ENCODE peak calls at places on chromosomes 11 and 22, in seven cellular contexts. Z is cardiac muscle cell; S is heart left ventricle; D is psoas muscle; V is upper lobe of left lung; R is CD8-positive, alpha-beta memory T cell; T is transverse colon. F is an unnamed sample.

GRCh38 chr11:90650124-90650523 is 427.3 kb upstream of the CHORDC1 start:
- DNase-seq in Z (no peak), S (no peak), D (no peak), V (no peak), R (no peak), T (no peak), F (no peak)

GRCh38 chr22:34414467-34415440 is 494.5 kb upstream of the LARGE1 start:
- DNase-seq in Z (peak; percentile 1), S (peak; percentile 24), D (no peak), V (no peak), R (no peak), T (peak; percentile 43), F (no peak)

GRCh38 chr22:47582067-47582466 is 819.6 kb downstream of the TBC1D22A start:
- DNase-seq in Z (no peak), S (no peak), D (no peak), V (no peak), R (no peak), T (no peak), F (no peak)

GRCh38 chr22:47376901-47377520 is 614.6 kb downstream of the TBC1D22A start:
- DNase-seq in Z (no peak), S (no peak), D (no peak), V (no peak), R (no peak), T (no peak), F (no peak)

GRCh38 chr11:134670961-134671370 is 258.9 kb upstream of the B3GAT1 start:
- DNase-seq in Z (no peak), S (no peak), D (no peak), V (no peak), R (no peak), T (no peak), F (no peak)

GRCh38 chr11:61172353-61172752 is 11.1 kb upstream of the VPS37C start:
- DNase-seq in Z (no peak), S (no peak), D (no peak), V (no peak), R (no peak), T (no peak), F (no peak)

GRCh38 chr11:119752946-119753345 is 23.9 kb upstream of the NECTIN1 start:
- DNase-seq in Z (no peak), S (no peak), D (no peak), V (no peak), R (no peak), T (no peak), F (peak; percentile 61)

GRCh38 chr11:118448294-118448693 is 12.0 kb downstream of the KMT2A start:
- DNase-seq in Z (peak; percentile 43), S (no peak), D (no peak), V (no peak), R (no peak), T (no peak), F (no peak)

GRCh38 chr11:6693342-6694228 is 10.4 kb upstream of the MRPL17 start:
- DNase-seq in Z (peak; percentile 80), S (peak; percentile 37), D (no peak), V (no peak), R (no peak), T (no peak), F (peak; percentile 43)

GRCh38 chr11:75035911-75036536 is 47.3 kb downstream of the NEU3 start:
- DNase-seq in Z (no peak), S (no peak), D (no peak), V (no peak), R (no peak), T (peak; percentile 14), F (no peak)

GRCh38 chr11:119902656-119903181 is 173.7 kb upstream of the NECTIN1 start:
- DNase-seq in Z (no peak), S (no peak), D (no peak), V (no peak), R (no peak), T (no peak), F (no peak)

GRCh38 chr11:15161746-15162145 is 47.0 kb downstream of the INSC start:
- DNase-seq in Z (no peak), S (no peak), D (no peak), V (no peak), R (no peak), T (no peak), F (no peak)

GRCh38 chr11:15157738-15158137 is 43.0 kb downstream of the INSC start:
- DNase-seq in Z (no peak), S (no peak), D (no peak), V (no peak), R (no peak), T (no peak), F (no peak)

GRCh38 chr11:15157181-15157580 is 42.5 kb downstream of the INSC start:
- DNase-seq in Z (peak; percentile 42), S (no peak), D (no peak), V (no peak), R (no peak), T (no peak), F (no peak)

GRCh38 chr11:15159085-15159484 is 44.4 kb downstream of the INSC start:
- DNase-seq in Z (peak; percentile 29), S (no peak), D (no peak), V (no peak), R (no peak), T (no peak), F (no peak)

GRCh38 chr11:15158351-15159015 is 43.8 kb downstream of the INSC start:
- DNase-seq in Z (peak; percentile 42), S (no peak), D (no peak), V (no peak), R (no peak), T (no peak), F (no peak)
- H3K4me3 ChIP-seq in Z (no peak overlapping the region), S (no peak overlapping the region), D (no peak overlapping the region), V (no peak overlapping the region), R (no peak overlapping the region), T (no peak overlapping the region), F (no peak overlapping the region)

DNA sequence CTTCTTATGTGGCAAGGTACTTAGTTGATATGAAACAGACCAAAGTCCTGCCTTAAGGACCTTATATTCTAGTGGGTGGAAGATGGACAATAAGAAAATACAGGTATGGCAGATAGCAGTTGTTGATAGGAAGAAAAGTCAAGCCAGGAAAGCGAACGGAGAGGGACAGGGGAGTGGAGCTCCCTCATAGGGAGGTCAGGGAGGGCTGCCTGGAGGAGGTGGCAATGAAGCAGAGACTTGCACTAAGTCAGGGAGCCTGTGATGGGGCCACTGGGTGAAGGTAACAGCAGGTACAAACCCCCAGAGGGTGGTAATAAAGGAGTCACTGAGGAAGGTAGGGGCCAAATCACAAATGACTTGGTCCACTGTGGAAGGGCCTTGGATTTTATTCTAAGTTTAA is 65.3 kb downstream of the ABTB2 start:
- DNase-seq in Z (no peak), S (no peak), D (no peak), V (no peak), R (no peak), T (no peak), F (no peak)
- H3K27ac ChIP-seq in Z (no peak overlapping the region), S (no peak overlapping the region), D (no peak overlapping the region), V (no peak overlapping the region), R (no peak overlapping the region), T (no peak overlapping the region), F (no peak overlapping the region)

GRCh38 chr11:13681470-13681869 is 13.0 kb downstream of the FAR1 start:
- DNase-seq in Z (no peak), S (no peak), D (no peak), V (no peak), R (no peak), T (no peak), F (no peak)
- H3K4me1 ChIP-seq in Z (no peaks in the 10 kb centered on the region), S (peaks cover 90% of the 10 kb centered on the region), D (peaks cover 19% of the 10 kb centered on the region), V (peaks cover under 1% of the 10 kb centered on the region), R (peaks cover 7% of the 10 kb centered on the region), T (peaks cover 18% of the 10 kb centered on the region), F (peaks cover 6% of the 10 kb centered on the region)

GRCh38 chr11:86013718-86014117 is 55.2 kb downstream of the PICALM start:
- DNase-seq in Z (peak; percentile 5), S (no peak), D (no peak), V (no peak), R (no peak), T (no peak), F (no peak)
- H3K4me3 ChIP-seq in Z (no peak overlapping the region), S (no peak overlapping the region), D (no peak overlapping the region), V (no peak overlapping the region), R (no peak overlapping the region), T (no peak overlapping the region), F (no peak overlapping the region)

DNA sequence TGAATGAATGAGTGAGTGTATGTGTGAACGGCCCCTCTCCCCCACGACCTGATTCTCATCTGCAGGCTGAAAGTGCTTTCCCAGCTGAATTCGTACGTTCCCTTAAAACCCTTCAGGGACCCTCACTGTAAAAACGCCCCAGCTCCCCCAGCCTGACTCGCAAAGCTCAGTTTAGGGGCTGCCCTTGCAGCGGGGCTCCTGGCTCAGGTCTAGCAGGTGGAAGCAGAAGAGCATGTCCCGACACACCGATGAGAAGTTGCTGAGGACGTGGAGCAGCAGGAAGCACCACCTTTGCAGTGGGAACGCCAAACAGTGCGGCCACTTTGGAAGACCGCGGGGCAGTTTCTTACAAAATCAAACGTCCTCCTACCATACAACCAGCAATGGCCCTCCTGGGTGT is 3.6 kb upstream of the MRPL23 start:
- DNase-seq in Z (no peak), S (peak; percentile 11), D (no peak), V (no peak), R (peak; percentile 33), T (peak; percentile 5), F (no peak)
- H3K27ac ChIP-seq in Z (no peak overlapping the region), S (peak overlapping the region; percentile 32), D (no peak overlapping the region), V (no peak overlapping the region), R (no peak overlapping the region), T (no peak overlapping the region), F (no peak overlapping the region)

GRCh38 chr22:21856197-21856596 is 11.2 kb downstream of the MAPK1 start:
- DNase-seq in Z (no peak), S (no peak), D (no peak), V (no peak), R (no peak), T (no peak), F (no peak)

GRCh38 chr22:21855715-21856114 is 11.7 kb downstream of the MAPK1 start:
- DNase-seq in Z (no peak), S (no peak), D (no peak), V (no peak), R (no peak), T (no peak), F (no peak)

GRCh38 chr22:21845558-21846452 is 21.6 kb downstream of the MAPK1 start:
- DNase-seq in Z (no peak), S (no peak), D (no peak), V (no peak), R (no peak), T (no peak), F (no peak)

GRCh38 chr22:21849489-21849888 is 18.0 kb downstream of the MAPK1 start:
- DNase-seq in Z (no peak), S (no peak), D (no peak), V (no peak), R (no peak), T (no peak), F (no peak)

GRCh38 chr22:21850660-21851059 is 16.8 kb downstream of the MAPK1 start:
- DNase-seq in Z (no peak), S (no peak), D (no peak), V (no peak), R (no peak), T (no peak), F (no peak)
- H3K4me1 ChIP-seq in Z (peaks cover 10% of the 10 kb centered on the region), S (peaks cover 65% of the 10 kb centered on the region), D (peaks cover 40% of the 10 kb centered on the region), V (peaks cover 46% of the 10 kb centered on the region), R (peaks cover 42% of the 10 kb centered on the region), T (no peaks in the 10 kb centered on the region), F (peaks cover 12% of the 10 kb centered on the region)

DNA sequence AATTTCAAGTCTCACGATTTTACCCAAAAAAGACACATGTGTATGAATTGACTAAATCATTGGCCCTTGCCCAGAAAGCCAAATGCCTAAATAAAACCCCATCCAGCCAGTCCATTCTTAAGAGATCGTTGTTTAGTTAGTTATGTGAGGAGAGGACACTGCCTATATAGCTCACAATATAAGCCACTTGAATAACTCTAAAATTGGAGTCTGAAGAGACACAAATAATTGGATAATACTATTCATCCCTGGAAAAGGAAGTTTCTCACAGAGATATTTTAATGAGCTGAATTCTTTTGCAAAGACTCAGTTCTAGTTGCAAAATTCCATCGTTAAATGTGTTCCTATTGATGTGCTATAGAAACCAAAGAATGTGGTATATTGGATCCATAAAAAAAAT is 176.7 kb downstream of the SOX6 start:
- DNase-seq in Z (no peak), S (no peak), D (no peak), V (no peak), R (no peak), T (no peak), F (no peak)
- H3K4me3 ChIP-seq in Z (no peak overlapping the region), S (no peak overlapping the region), D (no peak overlapping the region), V (no peak overlapping the region), R (no peak overlapping the region), T (no peak overlapping the region), F (no peak overlapping the region)

F was measured in right cardiac atrium.